ENCODE peak calls at places on chromosomes 11 and 22, in nine cellular contexts. One of them, this sample, is unnamed.

GRCh38 chr11:88535916-88536547 is 198.5 kb upstream of the CTSC start:
- DNase-seq in HFF-Myc: peak; percentile 58
- DNase-seq in left lung: no peak
- DNase-seq in HCT116: peak; percentile 77
- DNase-seq in heart left ventricle: no peak
- DNase-seq in BJ: peak; percentile 77
- DNase-seq in GM12878: no peak
- DNase-seq in astrocyte of the spinal cord: peak; percentile 95
- DNase-seq in neural progenitor cell: no peak
- DNase-seq in this sample: peak; percentile 5

GRCh38 chr11:22725079-22725478 is 58.7 kb downstream of the GAS2 start:
- DNase-seq in HFF-Myc: no peak
- DNase-seq in left lung: no peak
- DNase-seq in HCT116: no peak
- DNase-seq in heart left ventricle: no peak
- DNase-seq in BJ: no peak
- DNase-seq in GM12878: no peak
- DNase-seq in astrocyte of the spinal cord: no peak
- DNase-seq in neural progenitor cell: no peak
- DNase-seq in this sample: no peak

GRCh38 chr11:91373497-91373896 is 851.1 kb upstream of the FAT3 start:
- DNase-seq in HFF-Myc: no peak
- DNase-seq in left lung: no peak
- DNase-seq in HCT116: no peak
- DNase-seq in heart left ventricle: no peak
- DNase-seq in BJ: no peak
- DNase-seq in GM12878: no peak
- DNase-seq in astrocyte of the spinal cord: no peak
- DNase-seq in neural progenitor cell: peak; percentile 23
- DNase-seq in this sample: no peak

GRCh38 chr11:77107950-77108349 is 5.3 kb downstream of the OMP start:
- DNase-seq in HFF-Myc: peak; percentile 53
- DNase-seq in left lung: no peak
- DNase-seq in HCT116: peak; percentile 36
- DNase-seq in heart left ventricle: no peak
- DNase-seq in BJ: peak; percentile 41
- DNase-seq in GM12878: no peak
- DNase-seq in astrocyte of the spinal cord: peak; percentile 92
- DNase-seq in neural progenitor cell: no peak
- DNase-seq in this sample: peak; percentile 60

GRCh38 chr11:128324051-128324481 is 263.3 kb downstream of the ETS1 start:
- DNase-seq in HFF-Myc: no peak
- DNase-seq in left lung: no peak
- DNase-seq in HCT116: no peak
- DNase-seq in heart left ventricle: no peak
- DNase-seq in BJ: no peak
- DNase-seq in GM12878: no peak
- DNase-seq in astrocyte of the spinal cord: no peak
- DNase-seq in neural progenitor cell: no peak
- DNase-seq in this sample: no peak

GRCh38 chr11:122264121-122264520 is 148.1 kb upstream of the BLID start:
- DNase-seq in HFF-Myc: no peak
- DNase-seq in left lung: no peak
- DNase-seq in HCT116: no peak
- DNase-seq in heart left ventricle: no peak
- DNase-seq in BJ: no peak
- DNase-seq in GM12878: no peak
- DNase-seq in astrocyte of the spinal cord: no peak
- DNase-seq in neural progenitor cell: no peak
- DNase-seq in this sample: no peak

GRCh38 chr11:5384335-5384734 is 723 bp downstream of the OR51M1 start:
- DNase-seq in HFF-Myc: no peak
- DNase-seq in left lung: no peak
- DNase-seq in HCT116: no peak
- DNase-seq in heart left ventricle: no peak
- DNase-seq in BJ: no peak
- DNase-seq in GM12878: no peak
- DNase-seq in astrocyte of the spinal cord: no peak
- DNase-seq in neural progenitor cell: peak; percentile 55
- DNase-seq in this sample: no peak

GRCh38 chr11:4032097-4032496 is 62.5 kb upstream of the RRM1 start:
- DNase-seq in HFF-Myc: no peak
- DNase-seq in left lung: no peak
- DNase-seq in HCT116: no peak
- DNase-seq in heart left ventricle: no peak
- DNase-seq in BJ: no peak
- DNase-seq in GM12878: no peak
- DNase-seq in astrocyte of the spinal cord: no peak
- DNase-seq in neural progenitor cell: no peak
- DNase-seq in this sample: no peak

GRCh38 chr11:131696584-131697120 is 326.2 kb downstream of the NTM start:
- DNase-seq in HFF-Myc: no peak
- DNase-seq in left lung: no peak
- DNase-seq in HCT116: no peak
- DNase-seq in heart left ventricle: no peak
- DNase-seq in BJ: no peak
- DNase-seq in GM12878: no peak
- DNase-seq in astrocyte of the spinal cord: no peak
- DNase-seq in neural progenitor cell: no peak
- DNase-seq in this sample: no peak

DNA sequence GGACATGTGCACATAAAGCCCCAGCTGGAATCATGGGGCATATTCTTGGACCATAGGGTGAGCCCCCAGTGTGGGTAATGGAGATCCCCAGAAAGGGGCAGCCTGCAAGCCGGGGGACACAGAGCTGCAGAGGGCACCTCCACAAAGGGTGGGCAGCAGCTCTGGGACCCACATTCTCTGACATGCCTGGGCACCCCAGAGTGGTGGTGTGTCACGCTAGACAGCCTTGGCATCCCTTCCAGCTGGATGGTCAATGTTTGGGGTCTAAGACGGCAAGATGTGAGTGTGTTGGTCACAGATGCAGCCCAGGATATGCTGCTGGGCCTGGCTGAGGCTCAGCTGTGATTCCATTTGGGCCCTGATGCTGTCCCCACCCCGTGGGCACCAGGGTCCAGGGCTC is 9.7 kb downstream of the ADORA2A start:
- DNase-seq in HFF-Myc: no peak
- DNase-seq in left lung: no peak
- DNase-seq in HCT116: no peak
- DNase-seq in heart left ventricle: no peak
- DNase-seq in BJ: no peak
- DNase-seq in GM12878: no peak
- DNase-seq in astrocyte of the spinal cord: no peak
- DNase-seq in neural progenitor cell: no peak
- DNase-seq in this sample: no peak
- H3K4me3 ChIP-seq in HFF-Myc: no peak overlapping the region
- H3K4me3 ChIP-seq in left lung: no peak overlapping the region
- H3K4me3 ChIP-seq in HCT116: no peak overlapping the region
- H3K4me3 ChIP-seq in heart left ventricle: no peak overlapping the region
- H3K4me3 ChIP-seq in BJ: no peak overlapping the region
- H3K4me3 ChIP-seq in GM12878: no peak overlapping the region
- H3K4me3 ChIP-seq in astrocyte of the spinal cord: no peak overlapping the region
- H3K4me3 ChIP-seq in neural progenitor cell: no peak overlapping the region
- H3K4me3 ChIP-seq in this sample: no peak overlapping the region

GRCh38 chr11:46362146-46363030 is 15.1 kb downstream of the DGKZ start:
- DNase-seq in HFF-Myc: no peak
- DNase-seq in left lung: peak; percentile 78
- DNase-seq in HCT116: no peak
- DNase-seq in heart left ventricle: no peak
- DNase-seq in BJ: no peak
- DNase-seq in GM12878: no peak
- DNase-seq in astrocyte of the spinal cord: no peak
- DNase-seq in neural progenitor cell: no peak
- DNase-seq in this sample: no peak
- H3K4me3 ChIP-seq in HFF-Myc: no peak overlapping the region
- H3K4me3 ChIP-seq in left lung: no peak overlapping the region
- H3K4me3 ChIP-seq in HCT116: no peak overlapping the region
- H3K4me3 ChIP-seq in heart left ventricle: peak overlapping the region; percentile 57
- H3K4me3 ChIP-seq in BJ: no peak overlapping the region
- H3K4me3 ChIP-seq in GM12878: peak overlapping the region; percentile 65
- H3K4me3 ChIP-seq in astrocyte of the spinal cord: no peak overlapping the region
- H3K4me3 ChIP-seq in neural progenitor cell: no peak overlapping the region
- H3K4me3 ChIP-seq in this sample: no peak overlapping the region

GRCh38 chr11:124752471-124753100 is 531 bp upstream of the VSIG2 start:
- DNase-seq in HFF-Myc: no peak
- DNase-seq in left lung: no peak
- DNase-seq in HCT116: no peak
- DNase-seq in heart left ventricle: no peak
- DNase-seq in BJ: no peak
- DNase-seq in GM12878: no peak
- DNase-seq in astrocyte of the spinal cord: no peak
- DNase-seq in neural progenitor cell: no peak
- DNase-seq in this sample: no peak

GRCh38 chr11:124753624-124754023 is 1.6 kb upstream of the VSIG2 start:
- DNase-seq in HFF-Myc: no peak
- DNase-seq in left lung: peak; percentile 61
- DNase-seq in HCT116: no peak
- DNase-seq in heart left ventricle: no peak
- DNase-seq in BJ: no peak
- DNase-seq in GM12878: no peak
- DNase-seq in astrocyte of the spinal cord: no peak
- DNase-seq in neural progenitor cell: no peak
- DNase-seq in this sample: no peak

GRCh38 chr11:124751391-124751740 is 689 bp downstream of the VSIG2 start:
- DNase-seq in HFF-Myc: no peak
- DNase-seq in left lung: peak; percentile 75
- DNase-seq in HCT116: no peak
- DNase-seq in heart left ventricle: no peak
- DNase-seq in BJ: no peak
- DNase-seq in GM12878: no peak
- DNase-seq in astrocyte of the spinal cord: no peak
- DNase-seq in neural progenitor cell: no peak
- DNase-seq in this sample: no peak

GRCh38 chr11:124753207-124753606 is 1.2 kb upstream of the VSIG2 start:
- DNase-seq in HFF-Myc: no peak
- DNase-seq in left lung: no peak
- DNase-seq in HCT116: no peak
- DNase-seq in heart left ventricle: no peak
- DNase-seq in BJ: no peak
- DNase-seq in GM12878: no peak
- DNase-seq in astrocyte of the spinal cord: no peak
- DNase-seq in neural progenitor cell: no peak
- DNase-seq in this sample: no peak

DNA sequence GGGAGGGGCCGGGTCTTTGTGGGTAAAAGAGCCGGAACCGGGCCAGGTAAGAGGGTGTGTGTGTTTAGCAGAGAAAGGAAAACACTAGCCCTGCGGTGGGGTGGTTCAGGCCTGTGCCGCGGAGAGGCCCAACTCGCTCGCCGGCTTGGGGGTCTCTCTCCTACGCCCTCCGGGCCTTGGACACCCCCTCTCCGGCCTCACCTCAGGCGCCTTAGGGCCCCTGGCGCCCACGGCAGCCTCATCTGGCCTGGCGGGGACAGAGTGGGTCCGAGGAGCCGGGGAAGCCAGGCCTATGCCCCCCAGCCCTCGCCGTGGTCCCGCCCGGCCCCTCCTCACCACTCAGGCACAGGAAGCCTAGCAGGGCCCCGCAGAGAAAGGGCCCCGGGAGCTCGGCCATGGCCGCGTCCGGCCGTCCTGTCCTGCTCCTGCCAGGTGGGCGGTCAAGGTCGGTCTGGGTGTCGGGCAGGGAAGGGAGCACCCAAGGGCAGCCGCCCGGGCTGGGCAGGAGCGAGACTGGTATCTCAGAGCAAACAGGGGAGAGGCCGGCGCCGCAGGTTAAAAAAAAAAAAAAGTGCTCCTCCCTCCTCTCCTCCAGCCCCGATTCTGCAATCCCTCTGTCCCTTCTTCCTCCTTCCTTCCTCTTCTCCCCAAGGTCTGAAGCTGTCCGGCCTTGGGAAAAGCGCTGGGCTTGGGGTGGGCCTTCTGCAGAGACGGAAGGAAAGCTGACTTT is at the start of gene VSIG2:
- DNase-seq in HFF-Myc: no peak
- DNase-seq in left lung: peak; percentile 83
- DNase-seq in HCT116: no peak
- DNase-seq in heart left ventricle: no peak
- DNase-seq in BJ: no peak
- DNase-seq in GM12878: no peak
- DNase-seq in astrocyte of the spinal cord: no peak
- DNase-seq in neural progenitor cell: no peak
- DNase-seq in this sample: no peak
- H3K4me3 ChIP-seq in HFF-Myc: no peak within 1 kb of the TSS
- H3K4me3 ChIP-seq in left lung: peak within 1 kb of the TSS; percentile 22
- H3K4me3 ChIP-seq in HCT116: no peak within 1 kb of the TSS
- H3K4me3 ChIP-seq in heart left ventricle: no peak within 1 kb of the TSS
- H3K4me3 ChIP-seq in BJ: no peak within 1 kb of the TSS
- H3K4me3 ChIP-seq in GM12878: no peak within 1 kb of the TSS
- H3K4me3 ChIP-seq in astrocyte of the spinal cord: no peak within 1 kb of the TSS
- H3K4me3 ChIP-seq in neural progenitor cell: no peak within 1 kb of the TSS
- H3K4me3 ChIP-seq in this sample: peak within 1 kb of the TSS; percentile 60

GRCh38 chr11:117202386-117203068 is 3.4 kb downstream of the TAGLN start:
- DNase-seq in HFF-Myc: no peak
- DNase-seq in left lung: peak; percentile 47
- DNase-seq in HCT116: no peak
- DNase-seq in heart left ventricle: no peak
- DNase-seq in BJ: no peak
- DNase-seq in GM12878: no peak
- DNase-seq in astrocyte of the spinal cord: no peak
- DNase-seq in neural progenitor cell: no peak
- DNase-seq in this sample: no peak
- H3K4me3 ChIP-seq in HFF-Myc: no peak overlapping the region
- H3K4me3 ChIP-seq in left lung: no peak overlapping the region
- H3K4me3 ChIP-seq in HCT116: no peak overlapping the region
- H3K4me3 ChIP-seq in heart left ventricle: no peak overlapping the region
- H3K4me3 ChIP-seq in BJ: peak overlapping the region; percentile 63
- H3K4me3 ChIP-seq in GM12878: no peak overlapping the region
- H3K4me3 ChIP-seq in astrocyte of the spinal cord: peak overlapping the region; percentile 64
- H3K4me3 ChIP-seq in neural progenitor cell: no peak overlapping the region
- H3K4me3 ChIP-seq in this sample: no peak overlapping the region

GRCh38 chr11:1852885-1853284 is at the start of gene LSP1:
- DNase-seq in HFF-Myc: no peak
- DNase-seq in left lung: peak; percentile 88
- DNase-seq in HCT116: no peak
- DNase-seq in heart left ventricle: no peak
- DNase-seq in BJ: no peak
- DNase-seq in GM12878: peak; percentile 92
- DNase-seq in astrocyte of the spinal cord: no peak
- DNase-seq in neural progenitor cell: no peak
- DNase-seq in this sample: no peak

GRCh38 chr11:1854949-1855885 is 2.3 kb downstream of the LSP1 start:
- DNase-seq in HFF-Myc: no peak
- DNase-seq in left lung: peak; percentile 76
- DNase-seq in HCT116: no peak
- DNase-seq in heart left ventricle: no peak
- DNase-seq in BJ: no peak
- DNase-seq in GM12878: peak; percentile 55
- DNase-seq in astrocyte of the spinal cord: no peak
- DNase-seq in neural progenitor cell: no peak
- DNase-seq in this sample: no peak

GRCh38 chr11:1854132-1854948 is 1.5 kb downstream of the LSP1 start:
- DNase-seq in HFF-Myc: no peak
- DNase-seq in left lung: peak; percentile 78
- DNase-seq in HCT116: no peak
- DNase-seq in heart left ventricle: no peak
- DNase-seq in BJ: no peak
- DNase-seq in GM12878: peak; percentile 33
- DNase-seq in astrocyte of the spinal cord: no peak
- DNase-seq in neural progenitor cell: no peak
- DNase-seq in this sample: no peak

GRCh38 chr11:1852271-1852877 is 510 bp upstream of the LSP1 start:
- DNase-seq in HFF-Myc: no peak
- DNase-seq in left lung: peak; percentile 71
- DNase-seq in HCT116: no peak
- DNase-seq in heart left ventricle: no peak
- DNase-seq in BJ: no peak
- DNase-seq in GM12878: no peak
- DNase-seq in astrocyte of the spinal cord: no peak
- DNase-seq in neural progenitor cell: no peak
- DNase-seq in this sample: no peak

GRCh38 chr11:1853376-1854131 is 670 bp downstream of the LSP1 start:
- DNase-seq in HFF-Myc: no peak
- DNase-seq in left lung: peak; percentile 81
- DNase-seq in HCT116: no peak
- DNase-seq in heart left ventricle: no peak
- DNase-seq in BJ: no peak
- DNase-seq in GM12878: no peak
- DNase-seq in astrocyte of the spinal cord: no peak
- DNase-seq in neural progenitor cell: no peak
- DNase-seq in this sample: no peak
- H3K4me3 ChIP-seq in HFF-Myc: no peak overlapping the region
- H3K4me3 ChIP-seq in left lung: no peak overlapping the region
- H3K4me3 ChIP-seq in HCT116: no peak overlapping the region
- H3K4me3 ChIP-seq in heart left ventricle: no peak overlapping the region
- H3K4me3 ChIP-seq in BJ: no peak overlapping the region
- H3K4me3 ChIP-seq in GM12878: peak overlapping the region; percentile 96
- H3K4me3 ChIP-seq in astrocyte of the spinal cord: no peak overlapping the region
- H3K4me3 ChIP-seq in neural progenitor cell: no peak overlapping the region
- H3K4me3 ChIP-seq in this sample: no peak overlapping the region